ENCODE peak calls at places on chromosome 12, in eight cellular contexts. G is activated naive CD4-positive, alpha-beta T cell treated with anti-CD3 and anti-CD28 coated beads, Interleukin-2, amount 50 U/mL, for 72 hours; O is left ventricle myocardium superior; S is activated CD8-positive, alpha-beta T cell treated with anti-CD3 and anti-CD28 coated beads, Interleukin-2, amount 10 ng/mL, durations not matched to agents 7 days and 5 days; Y is left colon; U is left cardiac atrium; N is naive thymus-derived CD4-positive, alpha-beta T cell; Q is stimulated activated naive CD8-positive, alpha-beta T cell treated with anti-CD3 and anti-CD28 coated beads, Interleukin-15, amount 100 ng/mL, for 72 hours. P is an unnamed sample.

GRCh38 chr12:14284189-14284722 is 81.2 kb upstream of the ATF7IP start:
- ATAC-seq in U (peak), Q (no peak), O (peak), Y (no peak), G (no peak), S (no peak), N (no peak), P (no peak)

GRCh38 chr12:13144266-13144828 is 40.9 kb upstream of the GSG1 start:
- ATAC-seq in S (peak), U (no peak), Q (peak), Y (no peak), G (peak), O (no peak), N (peak), P (peak)

GRCh38 chr12:68405292-68405900 is 73.2 kb upstream of the MDM1 start:
- ATAC-seq in N (no peak), U (peak), Q (no peak), O (peak), Y (peak), S (no peak), G (no peak), P (no peak)

GRCh38 chr12:75205556-75205955 is 4.1 kb downstream of the KCNC2 start:
- ATAC-seq in N (no peak), Y (no peak), G (no peak), Q (no peak), U (no peak), O (no peak), S (no peak), P (no peak)

GRCh38 chr12:122106891-122107660 is 28.5 kb downstream of the MLXIP start:
- ATAC-seq in Q (no peak), S (no peak), N (no peak), Y (peak), G (no peak), U (peak), O (peak), P (no peak)

GRCh38 chr12:120438495-120439198 is 734 bp downstream of the COX6A1 start:
- ATAC-seq in O (no peak), Q (no peak), N (no peak), Y (peak), G (no peak), S (no peak), U (no peak), P (peak)

GRCh38 chr12:105051981-105052380 is 32.3 kb downstream of the ALDH1L2 start:
- ATAC-seq in Q (no peak), N (no peak), U (no peak), O (no peak), G (no peak), Y (no peak), S (no peak), P (no peak)

GRCh38 chr12:118302053-118302452 is 70.7 kb downstream of the TAOK3 start:
- ATAC-seq in N (no peak), Y (peak), U (no peak), S (peak), Q (no peak), O (no peak), G (peak), P (peak)

GRCh38 chr12:14952295-14952995 is 9.0 kb downstream of the ARHGDIB start:
- ATAC-seq in N (peak), S (peak), Q (peak), O (peak), G (peak), Y (peak), U (peak), P (peak)

GRCh38 chr12:2959194-2959507 is at the start of gene TEAD4:
- ATAC-seq in Q (peak), Y (peak), G (no peak), U (peak), O (peak), S (peak), N (no peak), P (peak)

GRCh38 chr12:79883216-79883615 is 51.7 kb downstream of the PPP1R12A start:
- ATAC-seq in Y (no peak), U (no peak), O (no peak), Q (peak), S (no peak), N (no peak), G (peak), P (peak)

GRCh38 chr12:93978553-93978952 is 169.8 kb upstream of the PLXNC1 start:
- ATAC-seq in S (no peak), Y (no peak), Q (no peak), G (no peak), O (peak), U (peak), N (no peak), P (no peak)

GRCh38 chr12:104207416-104207941 is 8.1 kb upstream of the TXNRD1 start:
- ATAC-seq in U (no peak), G (no peak), Q (no peak), O (no peak), S (no peak), N (no peak), Y (no peak), P (no peak)

GRCh38 chr12:65685514-65685913 is 138.8 kb upstream of the HMGA2 start:
- ATAC-seq in S (no peak), Y (no peak), N (no peak), Q (no peak), O (no peak), U (no peak), G (no peak), P (no peak)

GRCh38 chr12:129150721-129151120 is 297.4 kb downstream of the GLT1D1 start:
- ATAC-seq in S (no peak), N (no peak), O (no peak), G (no peak), U (no peak), Q (no peak), Y (no peak), P (no peak)

GRCh38 chr12:2765052-2765451 is 29.7 kb upstream of the FKBP4 start:
- ATAC-seq in Y (peak), Q (no peak), G (no peak), N (no peak), S (no peak), U (no peak), O (no peak), P (no peak)

GRCh38 chr12:4025420-4026358 is 152.5 kb upstream of the PARP11 start:
- ATAC-seq in S (no peak), N (no peak), U (no peak), O (no peak), Q (no peak), Y (no peak), G (no peak), P (no peak)

GRCh38 chr12:103948746-103949406 is 16.8 kb upstream of the TDG start:
- ATAC-seq in N (peak), Q (peak), U (no peak), O (no peak), S (no peak), G (no peak), Y (no peak), P (peak)

GRCh38 chr12:70007687-70008086 is 182.7 kb downstream of the MYRFL start:
- ATAC-seq in Y (no peak), S (no peak), N (no peak), G (no peak), Q (no peak), U (no peak), O (no peak), P (no peak)

GRCh38 chr12:121996050-121996944 is 25.4 kb upstream of the BCL7A start:
- ATAC-seq in N (no peak), U (peak), Q (no peak), S (no peak), O (peak), G (no peak), Y (no peak), P (no peak)

GRCh38 chr12:16669756-16670155 is 63.8 kb upstream of the LMO3 start:
- ATAC-seq in Y (no peak), N (no peak), G (no peak), U (no peak), S (no peak), O (no peak), Q (no peak), P (no peak)

GRCh38 chr12:124548854-124549378 is 18.5 kb downstream of the NCOR2 start:
- ATAC-seq in U (peak), S (no peak), Y (no peak), N (peak), G (peak), O (peak), Q (no peak), P (no peak)

GRCh38 chr12:42130670-42131402 is 13.8 kb downstream of the GXYLT1 start:
- ATAC-seq in S (no peak), N (peak), Y (no peak), O (peak), G (no peak), Q (no peak), U (no peak), P (peak)

GRCh38 chr12:25715147-25715546 is 162.1 kb upstream of the LMNTD1 start:
- ATAC-seq in U (no peak), S (no peak), O (peak), Y (no peak), Q (no peak), G (no peak), N (no peak), P (no peak)

GRCh38 chr12:22700126-22700525 is 75.2 kb downstream of the ETNK1 start:
- ATAC-seq in G (no peak), S (no peak), O (no peak), Q (no peak), N (no peak), U (no peak), Y (no peak), P (no peak)

GRCh38 chr12:41795910-41796309 is 348.8 kb downstream of the GXYLT1 start:
- ATAC-seq in N (no peak), G (no peak), U (no peak), S (no peak), O (no peak), Y (no peak), Q (no peak), P (no peak)

GRCh38 chr12:80364056-80364455 is 80.0 kb upstream of the PTPRQ start:
- ATAC-seq in G (no peak), U (no peak), S (no peak), N (no peak), Y (no peak), O (no peak), Q (no peak), P (no peak)

GRCh38 chr12:1115471-1116242 is 124.6 kb downstream of the ERC1 start:
- ATAC-seq in Q (peak), U (no peak), S (no peak), Y (no peak), G (peak), N (no peak), O (no peak), P (peak)

GRCh38 chr12:12007001-12007712 is 63.6 kb upstream of the BCL2L14 start:
- ATAC-seq in N (no peak), Y (no peak), U (no peak), O (no peak), Q (peak), G (peak), S (peak), P (peak)

GRCh38 chr12:11650697-11651281 is 1.3 kb downstream of the ETV6 start:
- ATAC-seq in Q (no peak), U (no peak), O (peak), N (peak), Y (peak), G (no peak), S (peak), P (peak)

GRCh38 chr12:120620624-120621023 is 19.8 kb upstream of the CABP1 start:
- ATAC-seq in S (no peak), G (no peak), U (no peak), N (no peak), Q (no peak), O (no peak), Y (peak), P (no peak)

GRCh38 chr12:2161478-2161877 is 108.7 kb downstream of the CACNA1C start:
- ATAC-seq in G (no peak), O (peak), Q (no peak), S (no peak), U (peak), N (no peak), Y (peak), P (no peak)

GRCh38 chr12:115869604-115870003 is 407.9 kb downstream of the MED13L start:
- ATAC-seq in Q (no peak), O (no peak), G (no peak), S (no peak), Y (no peak), N (no peak), U (no peak), P (no peak)

GRCh38 chr12:10607885-10608458 is 5.4 kb downstream of the MAGOHB start:
- ATAC-seq in Y (no peak), N (no peak), Q (no peak), O (no peak), G (no peak), S (no peak), U (no peak), P (no peak)

GRCh38 chr12:56385873-56386272 is 23.2 kb upstream of the APOF start:
- ATAC-seq in Q (no peak), G (no peak), O (no peak), S (no peak), U (no peak), N (no peak), Y (no peak), P (no peak)

GRCh38 chr12:54279227-54279631 is 693 bp downstream of the CBX5 start:
- ATAC-seq in N (no peak), S (no peak), Y (no peak), U (no peak), Q (no peak), G (no peak), O (no peak), P (no peak)

GRCh38 chr12:113643575-113643974 is 171.9 kb upstream of the LHX5 start:
- ATAC-seq in G (no peak), Y (no peak), O (no peak), U (no peak), N (no peak), S (no peak), Q (no peak), P (no peak)

GRCh38 chr12:49068879-49069506 is 786 bp downstream of the RHEBL1 start:
- ATAC-seq in G (no peak), Q (no peak), Y (no peak), U (no peak), O (no peak), N (no peak), S (no peak), P (no peak)

GRCh38 chr12:29082522-29082921 is 66.6 kb upstream of the FAR2 start:
- ATAC-seq in S (no peak), Q (peak), U (no peak), O (no peak), G (peak), Y (no peak), N (no peak), P (peak)